ENCODE peak calls at places on chromosomes 2 and 18, in ten cellular contexts. D, G, E, K, H, M, Z, N, X and V are unnamed samples.

GRCh38 chr2:241608881-241609280 is 28.1 kb downstream of the THAP4 start:
- DNase-seq in N (no peak), X (no peak), G (no peak), Z (no peak), H (no peak), K (no peak), E (no peak), M (no peak), D (no peak), V (no peak)

GRCh38 chr2:1582891-1583341 is 161.4 kb downstream of the PXDN start:
- DNase-seq in G (no peak), H (no peak), M (no peak), K (no peak), X (no peak), E (no peak), D (no peak), Z (no peak), N (no peak), V (no peak)

GRCh38 chr2:383173-383572 is 95.3 kb upstream of the ALKAL2 start:
- DNase-seq in E (peak), M (no peak), Z (no peak), D (peak), K (no peak), H (no peak), X (no peak), G (no peak), N (no peak), V (peak)

GRCh38 chr18:10421859-10422258 is 32.6 kb upstream of the APCDD1 start:
- DNase-seq in M (no peak), K (no peak), D (no peak), G (peak), E (no peak), N (no peak), X (no peak), H (no peak), Z (no peak), V (no peak)

GRCh38 chr18:8601277-8602032 is 7.8 kb upstream of the RAB12 start:
- DNase-seq in H (no peak), D (no peak), Z (no peak), N (no peak), M (no peak), G (no peak), E (no peak), X (no peak), K (no peak), V (no peak)

GRCh38 chr2:158841839-158842238 is 46.7 kb downstream of the DAPL1 start:
- DNase-seq in K (no peak), N (no peak), G (no peak), Z (no peak), D (no peak), E (no peak), X (no peak), M (no peak), H (no peak), V (no peak)

GRCh38 chr2:44290271-44290670 is 15.0 kb downstream of the SLC3A1 start:
- DNase-seq in K (no peak), X (no peak), H (no peak), M (no peak), Z (no peak), G (peak), N (no peak), E (no peak), D (peak), V (no peak)

GRCh38 chr2:50066858-50067257 is 912.5 kb upstream of the FSHR start:
- DNase-seq in D (no peak), G (no peak), H (peak), Z (no peak), M (no peak), E (no peak), K (no peak), X (peak), N (no peak), V (no peak)

GRCh38 chr2:94986392-94986963 is 39.0 kb upstream of the MAL start:
- DNase-seq in D (peak), H (peak), X (no peak), M (no peak), K (no peak), E (peak), Z (peak), G (peak), N (no peak), V (no peak)

GRCh38 chr2:52536929-52537460 is 1230.6 kb upstream of the CHAC2 start:
- DNase-seq in M (no peak), K (no peak), E (no peak), D (no peak), X (no peak), H (no peak), G (no peak), N (no peak), Z (no peak), V (no peak)

GRCh38 chr2:189204322-189204941 is 24.9 kb upstream of the COL5A2 start:
- DNase-seq in G (peak), N (no peak), M (no peak), H (peak), K (no peak), E (no peak), Z (no peak), X (no peak), D (no peak), V (no peak)

GRCh38 chr2:240921319-240922233 is 15.4 kb downstream of the CROCC2 start:
- DNase-seq in Z (no peak), E (peak), D (no peak), K (no peak), N (peak), G (peak), M (no peak), X (no peak), H (peak), V (peak)

GRCh38 chr2:200042944-200043343 is 87.6 kb downstream of the MAIP1 start:
- DNase-seq in X (no peak), D (no peak), N (no peak), K (no peak), M (no peak), Z (no peak), H (no peak), E (no peak), G (peak), V (no peak)